ENCODE peak calls at places on chromosomes 7 and 10, in eight cellular contexts. X is bronchial epithelial cell; M is stomach; E is HuH-7.5; A is activated CD4-positive, alpha-beta T cell treated with anti-CD3 and anti-CD28 coated beads, Interleukin-2, amount 10 ng/mL, durations not matched to agents 7 days and 5 days; S is Daoy; L is C1 segment of cervical spinal cord; H is activated CD4-positive, alpha-beta memory T cell treated with anti-CD3 and anti-CD28 coated beads, Interleukin-2, amount 10 ng/mL, durations not matched to agents 7 days and 5 days. Q is an unnamed sample.

GRCh38 chr7:116780966-116781365 is 81.4 kb upstream of the CAPZA2 start:
- DNase-seq in M (peak), X (peak), H (no peak), L (no peak), A (no peak), S (no peak), E (no peak), Q (no peak)

GRCh38 chr7:64885520-64886240 is 17.4 kb upstream of the ZNF273 start:
- DNase-seq in H (peak), E (no peak), S (no peak), A (no peak), M (no peak), L (no peak), X (no peak), Q (no peak)

GRCh38 chr7:32958046-32959025 is 1.1 kb downstream of the FKBP9 start:
- DNase-seq in M (peak), X (peak), A (no peak), E (no peak), S (peak), H (no peak), L (no peak), Q (peak)

GRCh38 chr7:3964980-3965606 is 664.0 kb downstream of the SDK1 start:
- DNase-seq in S (no peak), M (no peak), L (no peak), A (no peak), X (no peak), E (no peak), H (no peak), Q (no peak)

GRCh38 chr10:6493521-6494451 is 86.3 kb downstream of the PRKCQ start:
- DNase-seq in H (peak), X (peak), A (no peak), L (no peak), M (no peak), S (peak), E (no peak), Q (no peak)

GRCh38 chr7:5406957-5407930 is 16.4 kb downstream of the TNRC18 start:
- DNase-seq in H (no peak), L (no peak), X (no peak), S (no peak), E (no peak), M (no peak), A (no peak), Q (no peak)

GRCh38 chr10:37975407-37975991 is 948 bp downstream of the ZNF25 start:
- DNase-seq in H (no peak), X (peak), L (peak), A (peak), E (no peak), M (no peak), S (peak), Q (no peak)

GRCh38 chr7:602341-603141 is 82.9 kb upstream of the PDGFA start:
- DNase-seq in H (peak), M (no peak), A (no peak), X (no peak), E (no peak), S (no peak), L (no peak), Q (peak)

GRCh38 chr10:3805791-3806381 is 20.9 kb upstream of the KLF6 start:
- DNase-seq in M (no peak), E (no peak), S (peak), X (peak), L (no peak), H (peak), A (peak), Q (peak)

GRCh38 chr10:6383099-6383812 is 180.5 kb downstream of the PFKFB3 start:
- DNase-seq in E (no peak), X (no peak), M (no peak), L (peak), S (peak), H (no peak), A (no peak), Q (no peak)

GRCh38 chr10:17756557-17757208 is 4.7 kb downstream of the TMEM236 start:
- DNase-seq in M (peak), L (no peak), A (peak), X (peak), H (no peak), S (peak), E (no peak), Q (no peak)

GRCh38 chr10:13462551-13462950 is 66.3 kb downstream of the BEND7 start:
- DNase-seq in A (no peak), H (no peak), E (no peak), S (no peak), L (no peak), X (no peak), M (no peak), Q (no peak)

GRCh38 chr7:108026647-108027046 is 23.7 kb upstream of the LAMB1 start:
- DNase-seq in E (no peak), H (no peak), S (peak), M (no peak), L (no peak), A (no peak), X (no peak), Q (no peak)

GRCh38 chr10:100807241-100808050 is 62.1 kb downstream of the PAX2 start:
- DNase-seq in A (no peak), X (no peak), L (no peak), E (no peak), M (no peak), S (no peak), H (no peak), Q (no peak)

Q was measured in Peyer's patch.